ENCODE peak calls at places on chromosomes 2 and 18, in six cellular contexts. E is left ventricle myocardium inferior, I is hepatocyte, Q is stomach, L is psoas muscle, G is heart left ventricle. V is an unnamed sample. For H3K4me1, the result is how much of the 10 kb centered on the place peaks cover.

GRCh38 chr2:232325324-232326273 is 53.0 kb upstream of the ALPP start:
- DNase-seq in E (peak), I (peak), Q (peak), L (peak), G (peak), V (peak)

GRCh38 chr2:235719146-235719942 is 225.5 kb downstream of the AGAP1 start:
- DNase-seq in E (no peak), I (no peak), Q (no peak), L (no peak), G (no peak), V (no peak)

GRCh38 chr18:58310517-58310916 is 266.5 kb downstream of the NEDD4L start:
- DNase-seq in E (peak), I (peak), Q (peak), L (peak), G (peak), V (peak)

GRCh38 chr2:108813732-108814131 is 27.2 kb downstream of the CCDC138 start:
- DNase-seq in E (no peak), I (no peak), Q (no peak), L (no peak), G (no peak), V (no peak)

GRCh38 chr2:9554841-9555337 is 741 bp downstream of the ADAM17 start:
- DNase-seq in E (no peak), I (peak), Q (no peak), L (no peak), G (peak), V (no peak)

GRCh38 chr2:19120941-19121750 is 237.3 kb downstream of the OSR1 start:
- DNase-seq in E (peak), I (no peak), Q (no peak), L (no peak), G (no peak), V (no peak)

GRCh38 chr2:189217546-189217945 is 38.0 kb upstream of the COL5A2 start:
- DNase-seq in E (no peak), I (peak), Q (no peak), L (no peak), G (no peak), V (no peak)

GRCh38 chr2:10339647-10340592 is 37.2 kb downstream of the HPCAL1 start:
- DNase-seq in E (no peak), I (no peak), Q (no peak), L (no peak), G (no peak), V (no peak)

GRCh38 chr2:240528406-240529040 is 29.3 kb downstream of the ANKMY1 start:
- DNase-seq in E (no peak), I (no peak), Q (no peak), L (no peak), G (no peak), V (no peak)

GRCh38 chr2:201699384-201699783 is 940 bp upstream of the MPP4 start:
- DNase-seq in E (no peak), I (no peak), Q (no peak), L (no peak), G (no peak), V (no peak)

GRCh38 chr2:183533021-183533420 is 408.8 kb downstream of the NUP35 start:
- DNase-seq in E (no peak), I (no peak), Q (no peak), L (no peak), G (no peak), V (no peak)

GRCh38 chr2:199230091-199230490 is 227.6 kb downstream of the SATB2 start:
- DNase-seq in E (no peak), I (no peak), Q (no peak), L (no peak), G (no peak), V (no peak)

GRCh38 chr18:58578835-58579560 is 49.9 kb downstream of the ALPK2 start:
- DNase-seq in E (no peak), I (peak), Q (no peak), L (no peak), G (no peak), V (no peak)

GRCh38 chr2:189236066-189236465 is 56.5 kb upstream of the COL5A2 start:
- DNase-seq in E (no peak), I (no peak), Q (no peak), L (no peak), G (no peak), V (no peak)

GRCh38 chr2:190718652-190719526 is 70.0 kb downstream of the NAB1 start:
- DNase-seq in E (peak), I (peak), Q (peak), L (peak), G (peak), V (no peak)
- TF ChIP-seq CTCF in E (no peak), I (no peak), Q (no peak), L (no peak), G (no peak), V (no peak)

DNA sequence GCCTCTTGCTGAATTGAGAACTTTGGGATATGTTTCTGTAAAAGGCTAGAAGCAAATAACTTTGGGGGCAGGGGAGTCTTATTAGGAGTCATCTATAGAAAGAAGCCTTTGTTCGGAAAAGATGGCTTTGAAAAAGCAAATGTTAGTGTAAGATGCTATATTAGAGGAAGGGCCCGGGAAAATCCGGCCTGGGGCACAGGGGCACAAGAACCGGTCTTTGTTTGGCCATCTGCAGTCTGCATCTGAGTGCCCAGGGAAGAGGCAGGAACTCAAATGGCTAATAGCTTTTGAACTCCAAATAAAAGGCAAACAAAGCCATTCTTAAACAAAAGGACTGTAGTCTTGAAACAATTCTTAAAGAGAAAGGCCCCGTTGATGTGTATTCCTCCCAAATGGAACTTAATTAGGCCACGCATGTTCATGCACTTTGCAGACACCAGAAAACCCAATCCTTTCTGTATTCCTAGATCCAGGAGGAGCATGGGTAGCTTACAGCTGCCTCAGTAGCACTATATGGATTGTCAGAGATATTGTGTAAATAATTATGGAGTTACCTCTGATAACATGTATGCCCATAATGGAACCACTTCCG is 180.1 kb upstream of the ARL4C start:
- DNase-seq in E (no peak), I (no peak), Q (no peak), L (no peak), G (no peak), V (no peak)
- H3K4me1 ChIP-seq in E (under half), I (under half), Q (under half), L (under half), G (under half), V (under half)

GRCh38 chr2:106582431-106583143 is 95.4 kb downstream of the CD8B2 start:
- DNase-seq in E (peak), I (peak), Q (peak), L (peak), G (peak), V (peak)
- H3K4me3 ChIP-seq in E (peak), I (no peak), Q (peak), L (peak), G (peak), V (no peak)

GRCh38 chr18:3186678-3187658 is 32.8 kb downstream of the MYOM1 start:
- DNase-seq in E (no peak), I (peak), Q (no peak), L (no peak), G (no peak), V (no peak)
- TF ChIP-seq CTCF in E (peak), I (no peak), Q (peak), L (peak), G (peak), V (no peak)

GRCh38 chr18:56115072-56116038 is 523.0 kb downstream of the TXNL1 start:
- DNase-seq in E (no peak), I (no peak), Q (no peak), L (no peak), G (no peak), V (no peak)
- H3K4me1 ChIP-seq in E (under half), I (under half), Q (under half), L (under half), G (under half), V (under half)

GRCh38 chr2:101501443-101501842 is 26.5 kb upstream of the RFX8 start:
- DNase-seq in E (no peak), I (no peak), Q (no peak), L (no peak), G (no peak), V (no peak)
- H3K4me3 ChIP-seq in E (peak), I (no peak), Q (no peak), L (no peak), G (peak), V (no peak)

GRCh38 chr2:158034198-158034831 is 67.4 kb upstream of the UPP2 start:
- DNase-seq in E (no peak), I (peak), Q (peak), L (no peak), G (peak), V (peak)
- TF ChIP-seq CTCF in E (peak), I (peak), Q (peak), L (peak), G (peak), V (no peak)

GRCh38 chr2:42924436-42924897 is 132.1 kb upstream of the HAAO start:
- DNase-seq in E (no peak), I (no peak), Q (no peak), L (peak), G (no peak), V (no peak)
- H3K4me1 ChIP-seq in E (half or more), I (half or more), Q (half or more), L (half or more), G (half or more), V (half or more)

V was measured in mucosa of descending colon.